ENCODE peak calls at places on chromosomes 1 and 21, in ten cellular contexts. One of them, this sample, is unnamed.
A peak's percentile ranks its signal among the peaks of the same experiment; 100 is the strongest.

GRCh38 chr1:116465477-116465844 is 92.4 kb downstream of the ATP1A1 start:
- DNase-seq in tibial nerve: no peak
- DNase-seq in AG04450: no peak
- DNase-seq in lung: no peak
- DNase-seq in adipocyte: no peak
- DNase-seq in left lung: no peak
- DNase-seq in CD4-positive, alpha-beta memory T cell: no peak
- DNase-seq in mucosa of descending colon: no peak
- DNase-seq in body of pancreas: no peak
- DNase-seq in small intestine: no peak
- DNase-seq in this sample: no peak

GRCh38 chr21:46159390-46159789 is 4.0 kb upstream of the FTCD start:
- DNase-seq in tibial nerve: no peak
- DNase-seq in AG04450: no peak
- DNase-seq in lung: no peak
- DNase-seq in adipocyte: no peak
- DNase-seq in left lung: no peak
- DNase-seq in CD4-positive, alpha-beta memory T cell: no peak
- DNase-seq in mucosa of descending colon: no peak
- DNase-seq in body of pancreas: no peak
- DNase-seq in small intestine: no peak
- DNase-seq in this sample: peak; percentile 16

GRCh38 chr1:245864872-245865271 is 642.2 kb downstream of the SMYD3 start:
- DNase-seq in tibial nerve: no peak
- DNase-seq in AG04450: no peak
- DNase-seq in lung: no peak
- DNase-seq in adipocyte: no peak
- DNase-seq in left lung: no peak
- DNase-seq in CD4-positive, alpha-beta memory T cell: no peak
- DNase-seq in mucosa of descending colon: no peak
- DNase-seq in body of pancreas: no peak
- DNase-seq in small intestine: no peak
- DNase-seq in this sample: no peak

GRCh38 chr1:54942976-54943375 is 37.5 kb upstream of the TMEM61 start:
- DNase-seq in tibial nerve: no peak
- DNase-seq in AG04450: no peak
- DNase-seq in lung: no peak
- DNase-seq in adipocyte: no peak
- DNase-seq in left lung: no peak
- DNase-seq in CD4-positive, alpha-beta memory T cell: no peak
- DNase-seq in mucosa of descending colon: no peak
- DNase-seq in body of pancreas: no peak
- DNase-seq in small intestine: no peak
- DNase-seq in this sample: no peak

GRCh38 chr21:45356653-45357435 is 48.1 kb upstream of the COL18A1 start:
- DNase-seq in tibial nerve: no peak
- DNase-seq in AG04450: no peak
- DNase-seq in lung: no peak
- DNase-seq in adipocyte: no peak
- DNase-seq in left lung: no peak
- DNase-seq in CD4-positive, alpha-beta memory T cell: no peak
- DNase-seq in mucosa of descending colon: no peak
- DNase-seq in body of pancreas: no peak
- DNase-seq in small intestine: peak; percentile 54
- DNase-seq in this sample: peak; percentile 43

GRCh38 chr21:41570791-41571355 is 62.9 kb upstream of the TMPRSS2 start:
- DNase-seq in tibial nerve: no peak
- DNase-seq in AG04450: no peak
- DNase-seq in lung: no peak
- DNase-seq in adipocyte: no peak
- DNase-seq in left lung: no peak
- DNase-seq in CD4-positive, alpha-beta memory T cell: no peak
- DNase-seq in mucosa of descending colon: no peak
- DNase-seq in body of pancreas: no peak
- DNase-seq in small intestine: no peak
- DNase-seq in this sample: no peak

GRCh38 chr1:29179641-29180184 is 2.0 kb downstream of the SRSF4 start:
- DNase-seq in tibial nerve: no peak
- DNase-seq in AG04450: no peak
- DNase-seq in lung: no peak
- DNase-seq in adipocyte: peak; percentile 74
- DNase-seq in left lung: no peak
- DNase-seq in CD4-positive, alpha-beta memory T cell: no peak
- DNase-seq in mucosa of descending colon: no peak
- DNase-seq in body of pancreas: no peak
- DNase-seq in small intestine: no peak
- DNase-seq in this sample: no peak

GRCh38 chr1:55216078-55216477 is 914 bp upstream of the USP24 start:
- DNase-seq in tibial nerve: no peak
- DNase-seq in AG04450: no peak
- DNase-seq in lung: no peak
- DNase-seq in adipocyte: no peak
- DNase-seq in left lung: no peak
- DNase-seq in CD4-positive, alpha-beta memory T cell: no peak
- DNase-seq in mucosa of descending colon: no peak
- DNase-seq in body of pancreas: no peak
- DNase-seq in small intestine: peak; percentile 12
- DNase-seq in this sample: no peak

GRCh38 chr1:44672254-44672955 is 1.9 kb downstream of the TMEM53 start:
- DNase-seq in tibial nerve: no peak
- DNase-seq in AG04450: no peak
- DNase-seq in lung: peak; percentile 67
- DNase-seq in adipocyte: peak; percentile 23
- DNase-seq in left lung: peak; percentile 74
- DNase-seq in CD4-positive, alpha-beta memory T cell: no peak
- DNase-seq in mucosa of descending colon: no peak
- DNase-seq in body of pancreas: no peak
- DNase-seq in small intestine: no peak
- DNase-seq in this sample: peak; percentile 61

GRCh38 chr1:226610671-226611070 is 62.1 kb downstream of the STUM start:
- DNase-seq in tibial nerve: no peak
- DNase-seq in AG04450: no peak
- DNase-seq in lung: no peak
- DNase-seq in adipocyte: no peak
- DNase-seq in left lung: no peak
- DNase-seq in CD4-positive, alpha-beta memory T cell: no peak
- DNase-seq in mucosa of descending colon: no peak
- DNase-seq in body of pancreas: no peak
- DNase-seq in small intestine: no peak
- DNase-seq in this sample: no peak

GRCh38 chr1:10152709-10153284 is 57.6 kb upstream of the KIF1B start:
- DNase-seq in tibial nerve: peak; percentile 54
- DNase-seq in AG04450: peak; percentile 16
- DNase-seq in lung: no peak
- DNase-seq in adipocyte: peak; percentile 59
- DNase-seq in left lung: no peak
- DNase-seq in CD4-positive, alpha-beta memory T cell: no peak
- DNase-seq in mucosa of descending colon: peak; percentile 72
- DNase-seq in body of pancreas: peak; percentile 58
- DNase-seq in small intestine: peak; percentile 77
- DNase-seq in this sample: no peak

GRCh38 chr1:170929835-170930554 is 5.3 kb upstream of the MROH9 start:
- DNase-seq in tibial nerve: peak; percentile 51
- DNase-seq in AG04450: peak; percentile 33
- DNase-seq in lung: peak; percentile 31
- DNase-seq in adipocyte: peak; percentile 92
- DNase-seq in left lung: no peak
- DNase-seq in CD4-positive, alpha-beta memory T cell: peak; percentile 34
- DNase-seq in mucosa of descending colon: no peak
- DNase-seq in body of pancreas: no peak
- DNase-seq in small intestine: peak; percentile 75
- DNase-seq in this sample: no peak

GRCh38 chr1:228337031-228337564 is 69.5 kb downstream of the TRIM11 start:
- DNase-seq in tibial nerve: no peak
- DNase-seq in AG04450: no peak
- DNase-seq in lung: no peak
- DNase-seq in adipocyte: no peak
- DNase-seq in left lung: peak; percentile 26
- DNase-seq in CD4-positive, alpha-beta memory T cell: no peak
- DNase-seq in mucosa of descending colon: peak; percentile 13
- DNase-seq in body of pancreas: peak; percentile 3
- DNase-seq in small intestine: no peak
- DNase-seq in this sample: peak; percentile 57

GRCh38 chr1:178518894-178519293 is 6.0 kb downstream of the TEX35 start:
- DNase-seq in tibial nerve: no peak
- DNase-seq in AG04450: no peak
- DNase-seq in lung: no peak
- DNase-seq in adipocyte: no peak
- DNase-seq in left lung: no peak
- DNase-seq in CD4-positive, alpha-beta memory T cell: no peak
- DNase-seq in mucosa of descending colon: no peak
- DNase-seq in body of pancreas: no peak
- DNase-seq in small intestine: peak; percentile 29
- DNase-seq in this sample: peak; percentile 3

GRCh38 chr1:14897080-14897449 is 256.5 kb upstream of the TMEM51 start:
- DNase-seq in tibial nerve: no peak
- DNase-seq in AG04450: no peak
- DNase-seq in lung: no peak
- DNase-seq in adipocyte: no peak
- DNase-seq in left lung: no peak
- DNase-seq in CD4-positive, alpha-beta memory T cell: no peak
- DNase-seq in mucosa of descending colon: no peak
- DNase-seq in body of pancreas: no peak
- DNase-seq in small intestine: no peak
- DNase-seq in this sample: no peak
- H3K9me3 ChIP-seq in tibial nerve: peaks cover 3% of the 10 kb centered on the region
- H3K9me3 ChIP-seq in AG04450: no peaks in the 10 kb centered on the region
- H3K9me3 ChIP-seq in lung: no peaks in the 10 kb centered on the region
- H3K9me3 ChIP-seq in adipocyte: no peaks in the 10 kb centered on the region
- H3K9me3 ChIP-seq in left lung: no peaks in the 10 kb centered on the region
- H3K9me3 ChIP-seq in CD4-positive, alpha-beta memory T cell: no peaks in the 10 kb centered on the region
- H3K9me3 ChIP-seq in mucosa of descending colon: no peaks in the 10 kb centered on the region
- H3K9me3 ChIP-seq in body of pancreas: no peaks in the 10 kb centered on the region
- H3K9me3 ChIP-seq in small intestine: no peaks in the 10 kb centered on the region
- H3K9me3 ChIP-seq in this sample: no peaks in the 10 kb centered on the region

GRCh38 chr1:248416226-248416625 is 13.4 kb downstream of the OR2T1 start:
- DNase-seq in tibial nerve: no peak
- DNase-seq in AG04450: no peak
- DNase-seq in lung: no peak
- DNase-seq in adipocyte: no peak
- DNase-seq in left lung: no peak
- DNase-seq in CD4-positive, alpha-beta memory T cell: no peak
- DNase-seq in mucosa of descending colon: no peak
- DNase-seq in body of pancreas: no peak
- DNase-seq in small intestine: no peak
- DNase-seq in this sample: no peak
- H3K9me3 ChIP-seq in tibial nerve: peaks cover 8% of the 10 kb centered on the region
- H3K9me3 ChIP-seq in AG04450: peaks cover 20% of the 10 kb centered on the region
- H3K9me3 ChIP-seq in lung: peaks cover 2% of the 10 kb centered on the region
- H3K9me3 ChIP-seq in adipocyte: peaks cover 15% of the 10 kb centered on the region
- H3K9me3 ChIP-seq in left lung: no peaks in the 10 kb centered on the region
- H3K9me3 ChIP-seq in CD4-positive, alpha-beta memory T cell: no peaks in the 10 kb centered on the region
- H3K9me3 ChIP-seq in mucosa of descending colon: peaks cover 32% of the 10 kb centered on the region
- H3K9me3 ChIP-seq in body of pancreas: no peaks in the 10 kb centered on the region
- H3K9me3 ChIP-seq in small intestine: no peaks in the 10 kb centered on the region
- H3K9me3 ChIP-seq in this sample: no peaks in the 10 kb centered on the region

GRCh38 chr1:3001471-3002348 is 19.6 kb upstream of the ACTRT2 start:
- DNase-seq in tibial nerve: no peak
- DNase-seq in AG04450: no peak
- DNase-seq in lung: no peak
- DNase-seq in adipocyte: no peak
- DNase-seq in left lung: peak; percentile 19
- DNase-seq in CD4-positive, alpha-beta memory T cell: no peak
- DNase-seq in mucosa of descending colon: peak; percentile 7
- DNase-seq in body of pancreas: no peak
- DNase-seq in small intestine: no peak
- DNase-seq in this sample: peak; percentile 41
- H3K9me3 ChIP-seq in tibial nerve: no peaks in the 10 kb centered on the region
- H3K9me3 ChIP-seq in AG04450: peaks cover 68% of the 10 kb centered on the region
- H3K9me3 ChIP-seq in lung: no peaks in the 10 kb centered on the region
- H3K9me3 ChIP-seq in adipocyte: peaks cover 24% of the 10 kb centered on the region
- H3K9me3 ChIP-seq in left lung: no peaks in the 10 kb centered on the region
- H3K9me3 ChIP-seq in CD4-positive, alpha-beta memory T cell: no peaks in the 10 kb centered on the region
- H3K9me3 ChIP-seq in mucosa of descending colon: no peaks in the 10 kb centered on the region
- H3K9me3 ChIP-seq in body of pancreas: no peaks in the 10 kb centered on the region
- H3K9me3 ChIP-seq in small intestine: no peaks in the 10 kb centered on the region
- H3K9me3 ChIP-seq in this sample: peaks cover 1% of the 10 kb centered on the region

GRCh38 chr1:202292773-202293172 is 49.0 kb downstream of the UBE2T start:
- DNase-seq in tibial nerve: no peak
- DNase-seq in AG04450: no peak
- DNase-seq in lung: no peak
- DNase-seq in adipocyte: no peak
- DNase-seq in left lung: no peak
- DNase-seq in CD4-positive, alpha-beta memory T cell: no peak
- DNase-seq in mucosa of descending colon: no peak
- DNase-seq in body of pancreas: no peak
- DNase-seq in small intestine: no peak
- DNase-seq in this sample: no peak
- H3K9me3 ChIP-seq in tibial nerve: peaks cover 4% of the 10 kb centered on the region
- H3K9me3 ChIP-seq in AG04450: no peaks in the 10 kb centered on the region
- H3K9me3 ChIP-seq in lung: no peaks in the 10 kb centered on the region
- H3K9me3 ChIP-seq in adipocyte: peaks cover 3% of the 10 kb centered on the region
- H3K9me3 ChIP-seq in left lung: no peaks in the 10 kb centered on the region
- H3K9me3 ChIP-seq in CD4-positive, alpha-beta memory T cell: no peaks in the 10 kb centered on the region
- H3K9me3 ChIP-seq in mucosa of descending colon: no peaks in the 10 kb centered on the region
- H3K9me3 ChIP-seq in body of pancreas: no peaks in the 10 kb centered on the region
- H3K9me3 ChIP-seq in small intestine: no peaks in the 10 kb centered on the region
- H3K9me3 ChIP-seq in this sample: no peaks in the 10 kb centered on the region